ENCODE peak calls at places on chromosomes 11 and 22, in four cellular contexts. C is esophagus squamous epithelium; E is effector memory CD4-positive, alpha-beta T cell; A is SJSA1. M is an unnamed sample.

GRCh38 chr22:41833369-41834004 is 582 bp downstream of the SREBF2 start:
- DNase-seq in E (peak), C (no peak), A (peak), M (no peak)

GRCh38 chr22:33114570-33114969 is 56.4 kb upstream of the SYN3 start:
- DNase-seq in C (no peak), E (no peak), A (no peak), M (no peak)

GRCh38 chr11:61164610-61165424 is 3.6 kb upstream of the VPS37C start:
- DNase-seq in A (no peak), C (no peak), E (no peak), M (no peak)

GRCh38 chr22:17939011-17939410 is 85.3 kb downstream of the MICAL3 start:
- DNase-seq in A (no peak), C (no peak), E (no peak), M (no peak)

GRCh38 chr22:26669060-26669481 is 11.7 kb downstream of the MIAT start:
- DNase-seq in E (no peak), A (no peak), C (no peak), M (no peak)

GRCh38 chr11:102384419-102385052 is 37.5 kb downstream of the BIRC2 start:
- DNase-seq in E (no peak), A (no peak), C (no peak), M (no peak)

GRCh38 chr22:17258015-17258827 is 39.0 kb upstream of the ADA2 start:
- DNase-seq in C (no peak), E (no peak), A (no peak), M (peak)

GRCh38 chr11:44592125-44592643 is 26.7 kb downstream of the CD82 start:
- DNase-seq in A (no peak), C (no peak), E (no peak), M (no peak)

GRCh38 chr11:27277843-27278242 is 85.2 kb downstream of the CCDC34 start:
- DNase-seq in E (no peak), C (no peak), A (no peak), M (no peak)

GRCh38 chr11:109424893-109425292 is 2.9 kb downstream of the C11orf87 start:
- DNase-seq in A (no peak), C (no peak), E (no peak), M (no peak)

GRCh38 chr11:46521947-46522681 is 71.7 kb downstream of the AMBRA1 start:
- DNase-seq in A (peak), E (no peak), C (no peak), M (no peak)

GRCh38 chr11:12723410-12724297 is 49.4 kb downstream of the TEAD1 start:
- DNase-seq in E (no peak), C (no peak), A (peak), M (no peak)

GRCh38 chr11:94134651-94135512 is 6.2 kb downstream of the PANX1 start:
- DNase-seq in C (no peak), A (peak), E (no peak), M (no peak)

GRCh38 chr11:90135016-90135415 is 553 bp downstream of the NAALAD2 start:
- DNase-seq in C (no peak), E (no peak), A (peak), M (no peak)

GRCh38 chr22:25448435-25449051 is 115.9 kb upstream of the GRK3 start:
- DNase-seq in E (no peak), A (peak), C (no peak), M (peak)

GRCh38 chr11:45362636-45363035 is 76.5 kb upstream of the SYT13 start:
- DNase-seq in E (no peak), C (no peak), A (no peak), M (no peak)

GRCh38 chr22:21659864-21660525 is 5.8 kb upstream of the PPIL2 start:
- DNase-seq in C (no peak), A (no peak), E (no peak), M (no peak)

GRCh38 chr11:127862406-127862805 is 725.0 kb downstream of the ETS1 start:
- DNase-seq in A (no peak), E (no peak), C (no peak), M (no peak)

GRCh38 chr22:30262917-30263741 is 3.5 kb downstream of the OSM start:
- DNase-seq in C (no peak), E (peak), A (peak), M (no peak)

GRCh38 chr22:22343603-22344276 is 99.2 kb downstream of the VPREB1 start:
- DNase-seq in E (no peak), A (no peak), C (no peak), M (no peak)

GRCh38 chr22:42310301-42310981 is 40.0 kb upstream of the TCF20 start:
- DNase-seq in C (no peak), E (no peak), A (no peak), M (no peak)

GRCh38 chr11:20647976-20648565 is 21.3 kb upstream of the NELL1 start:
- DNase-seq in E (no peak), C (no peak), A (peak), M (no peak)

GRCh38 chr11:76453248-76453647 is 8.4 kb downstream of the EMSY start:
- DNase-seq in A (no peak), C (no peak), E (no peak), M (no peak)

GRCh38 chr11:112656772-112657428 is 304.3 kb upstream of the NCAM1 start:
- DNase-seq in E (no peak), C (no peak), A (no peak), M (no peak)

DNA sequence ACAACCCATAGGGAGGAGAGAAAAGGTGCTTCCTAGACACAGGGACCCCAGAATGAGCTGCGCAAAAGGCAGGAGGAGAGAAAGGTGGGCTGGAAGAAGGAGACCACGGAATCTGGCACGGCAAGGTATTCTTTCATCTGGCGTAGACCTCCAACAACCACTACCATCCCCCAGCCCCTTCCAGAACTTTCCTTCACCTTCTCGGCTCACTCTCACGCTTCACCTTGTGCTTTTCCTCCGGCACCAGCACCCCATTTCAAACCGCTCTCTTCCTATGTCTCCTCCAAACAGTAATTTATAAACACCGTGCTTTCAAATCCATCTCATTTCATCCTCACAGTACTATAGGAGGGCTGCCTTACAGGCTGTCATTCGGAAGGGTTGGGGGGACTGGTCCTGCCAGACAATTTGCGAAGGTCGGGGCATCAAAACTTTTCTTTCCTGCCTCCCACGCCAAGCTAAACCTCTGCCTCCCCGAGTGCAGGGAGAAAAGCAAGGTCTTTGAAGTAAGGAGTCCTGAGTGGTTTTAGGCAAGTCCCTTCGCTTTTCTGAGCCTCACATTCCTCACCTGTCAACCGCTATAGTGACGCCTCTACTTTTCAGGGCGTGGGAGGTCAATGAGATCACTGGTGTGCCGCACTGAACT is 937 bp downstream of the KCTD21 start:
- DNase-seq in A (no peak), E (no peak), C (no peak), M (no peak)
- H3K27ac ChIP-seq in A (no peak), E (peak), C (peak), M (peak)

DNA sequence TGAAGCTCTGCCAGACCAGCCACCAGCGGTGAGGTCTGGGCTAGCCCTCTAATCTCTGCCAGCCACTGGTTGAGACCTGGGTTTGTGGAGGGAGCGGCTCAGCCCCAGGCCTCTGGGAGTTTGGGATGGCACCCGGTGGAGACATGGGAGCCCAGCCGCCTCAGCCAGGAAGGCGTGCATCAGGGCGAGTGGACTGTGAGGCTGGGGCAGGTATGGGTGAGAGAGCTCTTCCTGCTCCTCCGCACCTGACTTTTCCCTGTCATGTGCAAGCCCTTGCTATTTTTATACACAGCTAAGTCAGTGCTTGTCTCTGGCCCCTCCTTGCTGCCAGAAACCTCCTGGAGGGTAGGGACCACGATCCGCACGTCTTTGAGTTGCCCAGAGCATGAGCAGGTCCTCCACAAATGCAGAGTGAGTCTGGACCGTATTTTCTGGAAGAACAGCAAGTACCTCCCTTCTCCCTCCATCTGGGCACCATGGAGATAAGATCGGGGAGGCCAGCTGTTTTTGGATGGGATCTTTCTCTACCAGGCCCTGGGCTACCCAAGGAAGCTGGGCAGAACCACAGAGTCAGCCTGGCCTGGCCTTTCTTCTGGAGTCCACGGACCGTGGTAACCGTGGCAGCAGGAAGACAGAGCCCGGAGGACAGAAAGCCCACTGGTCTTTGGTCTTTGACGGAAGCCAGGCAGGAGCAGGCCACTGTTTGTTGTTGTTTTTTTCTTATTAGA is 53.3 kb downstream of the IGLL1 start:
- DNase-seq in C (no peak), A (no peak), E (no peak), M (no peak)
- H3K27ac ChIP-seq in C (no peak), A (no peak), E (no peak), M (no peak)

GRCh38 chr11:122893131-122893530 is 10.6 kb downstream of the JHY start:
- DNase-seq in A (no peak), E (no peak), C (no peak), M (no peak)
- H3K27ac ChIP-seq in A (no peak), E (no peak), C (no peak), M (no peak)

GRCh38 chr22:38833061-38833460 is 10.8 kb downstream of the NPTXR start:
- DNase-seq in E (no peak), A (no peak), C (no peak), M (no peak)
- H3K27ac ChIP-seq in E (no peak), A (no peak), C (no peak), M (no peak)

GRCh38 chr22:44683237-44683636 is 18.8 kb upstream of the PRR5 start:
- DNase-seq in C (no peak), A (no peak), E (no peak), M (no peak)

GRCh38 chr22:44682556-44683168 is 19.3 kb upstream of the PRR5 start:
- DNase-seq in A (no peak), C (no peak), E (no peak), M (no peak)

GRCh38 chr22:44683881-44684280 is 18.1 kb upstream of the PRR5 start:
- DNase-seq in A (no peak), C (no peak), E (no peak), M (no peak)

GRCh38 chr22:44685384-44686056 is 16.5 kb upstream of the PRR5 start:
- DNase-seq in C (no peak), E (peak), A (peak), M (no peak)

GRCh38 chr22:44684506-44685383 is 17.3 kb upstream of the PRR5 start:
- DNase-seq in E (peak), A (peak), C (peak), M (peak)
- H3K27ac ChIP-seq in E (peak), A (peak), C (peak), M (no peak)

DNA sequence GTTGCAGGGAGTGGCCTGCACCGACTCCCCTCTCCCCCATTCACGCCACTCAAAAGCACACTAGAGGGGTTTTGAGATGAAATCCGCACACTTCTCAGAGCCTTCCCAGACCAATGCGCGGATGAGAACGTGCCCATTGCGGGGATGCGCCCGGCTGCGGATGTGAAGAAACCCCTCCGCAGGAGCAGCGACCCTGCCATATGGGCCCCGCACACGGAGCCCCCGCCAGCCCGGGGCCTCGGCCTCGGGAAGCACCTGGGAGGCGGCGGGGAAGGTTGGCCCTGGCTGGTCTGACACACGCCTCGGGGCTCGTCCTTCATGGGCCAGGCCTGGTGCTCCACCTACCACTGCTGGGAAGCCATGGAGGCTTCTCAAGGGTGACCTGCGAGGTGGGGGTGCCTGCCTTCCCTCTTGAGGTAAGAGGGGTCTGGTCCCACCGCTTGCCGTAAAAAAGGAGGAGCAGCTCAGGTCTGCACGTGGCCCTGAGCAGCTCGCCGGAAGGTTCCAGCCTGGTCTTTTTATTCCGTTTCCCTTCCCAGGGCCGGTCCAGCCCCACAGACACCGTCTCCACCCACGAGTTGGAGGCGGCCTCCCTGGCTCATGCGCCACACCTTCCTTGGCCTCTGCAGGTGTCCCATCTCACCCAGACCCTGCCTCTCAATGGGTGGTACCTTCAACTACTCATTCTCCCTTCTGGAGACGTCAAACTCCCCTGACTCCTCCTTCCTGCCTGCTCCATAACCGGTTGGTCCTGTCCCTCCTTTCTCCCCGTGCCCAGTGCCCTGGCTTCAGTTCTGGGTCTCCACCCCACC is 39.4 kb downstream of the TRMU start:
- DNase-seq in C (no peak), E (no peak), A (no peak), M (no peak)
- H3K27ac ChIP-seq in C (peak), E (no peak), A (no peak), M (no peak)